ENCODE peak calls at places on chromosomes 7 and 10, in eight cellular contexts. X, U, Y, W, R, B, L and J are unnamed samples.
A peak's percentile ranks its signal among the peaks of the same experiment; 100 is the strongest.

GRCh38 chr7:112433289-112433688 is 17.0 kb upstream of the IFRD1 start:
- DNase-seq in B (no peak), Y (no peak), U (no peak), L (no peak), R (no peak), X (no peak), W (no peak), J (no peak)

GRCh38 chr7:31095286-31096197 is 43.4 kb downstream of the ADCYAP1R1 start:
- DNase-seq in L (no peak), B (peak; percentile 54), R (no peak), W (no peak), Y (peak; percentile 11), U (no peak), X (no peak), J (no peak)

GRCh38 chr7:11831727-11832495 is at the start of gene THSD7A:
- DNase-seq in X (peak; percentile 7), U (no peak), R (no peak), Y (peak; percentile 54), B (peak; percentile 84), W (no peak), L (peak; percentile 81), J (peak; percentile 20)

GRCh38 chr7:156156734-156157408 is 344.6 kb upstream of the SHH start:
- DNase-seq in X (peak; percentile 20), Y (peak; percentile 72), U (peak; percentile 59), L (no peak), W (no peak), R (no peak), B (no peak), J (peak; percentile 34)

GRCh38 chr10:77420942-77421523 is 216.6 kb downstream of the KCNMA1 start:
- DNase-seq in B (no peak), R (no peak), W (no peak), X (no peak), L (no peak), U (no peak), Y (no peak), J (no peak)

GRCh38 chr7:131103997-131104396 is 223.7 kb upstream of the MKLN1 start:
- DNase-seq in L (no peak), X (no peak), B (no peak), W (no peak), Y (no peak), U (no peak), R (no peak), J (no peak)

GRCh38 chr7:151025924-151026671 is 1.8 kb upstream of the ATG9B start:
- DNase-seq in X (no peak), U (no peak), L (no peak), B (no peak), Y (no peak), R (no peak), W (no peak), J (no peak)

GRCh38 chr7:11843113-11843765 is 11.2 kb upstream of the THSD7A start:
- DNase-seq in L (no peak), X (no peak), W (no peak), B (no peak), U (no peak), Y (no peak), R (no peak), J (no peak)

GRCh38 chr10:110354322-110354766 is 49.6 kb upstream of the SMNDC1 start:
- DNase-seq in Y (peak; percentile 86), X (peak; percentile 41), U (peak; percentile 54), R (peak; percentile 53), L (peak; percentile 86), W (peak; percentile 58), B (peak; percentile 93), J (peak; percentile 91)

GRCh38 chr10:110355922-110356627 is 51.4 kb upstream of the SMNDC1 start:
- DNase-seq in W (no peak), B (no peak), L (no peak), R (no peak), Y (no peak), U (no peak), X (no peak), J (peak; percentile 34)

GRCh38 chr10:110352930-110353243 is 48.2 kb upstream of the SMNDC1 start:
- DNase-seq in X (no peak), L (no peak), Y (no peak), U (no peak), B (no peak), W (no peak), R (no peak), J (no peak)

GRCh38 chr10:110355181-110355831 is 50.6 kb upstream of the SMNDC1 start:
- DNase-seq in W (peak; percentile 58), Y (no peak), L (no peak), U (no peak), X (no peak), R (no peak), B (peak; percentile 83), J (peak; percentile 33)

DNA sequence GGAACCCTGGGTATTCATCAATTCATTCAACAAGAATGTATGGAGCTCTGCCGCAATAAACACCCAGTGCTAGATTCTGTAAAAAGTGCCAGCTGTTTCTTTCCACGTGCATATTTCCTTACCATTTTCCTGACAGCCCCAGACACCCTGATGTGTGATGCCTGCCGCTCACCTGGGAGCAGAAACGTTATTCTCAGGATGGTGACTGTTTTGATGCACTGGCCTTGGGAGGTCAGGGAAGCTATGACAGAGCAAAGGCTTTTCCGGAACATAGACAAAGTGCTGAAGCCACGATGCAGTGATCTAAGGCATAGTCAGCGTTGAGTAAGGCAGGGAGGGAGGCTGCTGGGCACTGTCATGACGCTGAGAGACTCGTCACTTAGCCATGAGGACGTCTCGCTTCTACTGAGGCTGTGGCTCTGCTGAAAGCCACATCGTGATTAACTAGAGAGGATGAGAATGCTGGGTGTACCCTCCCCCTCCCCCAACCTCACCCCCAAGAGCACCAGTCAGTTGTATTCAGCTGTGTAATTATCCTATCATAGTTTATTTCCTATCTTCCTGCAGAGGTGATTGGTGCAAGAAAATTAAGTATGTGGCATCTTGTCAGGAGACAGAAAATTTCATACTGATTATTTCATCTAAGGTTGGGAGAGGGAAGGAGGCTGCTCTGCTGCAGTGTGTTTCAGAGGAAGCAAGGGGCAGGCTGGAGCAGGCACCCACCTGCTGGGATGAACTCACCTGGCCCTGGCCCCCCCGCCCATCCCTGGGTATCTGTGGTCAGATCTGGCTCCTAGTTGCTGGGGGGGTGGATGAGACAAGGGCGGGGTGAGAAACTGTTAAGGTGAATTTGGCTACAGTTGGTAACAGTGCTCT is 48.8 kb upstream of the SMNDC1 start:
- DNase-seq in B (no peak), R (no peak), Y (no peak), X (no peak), U (peak; percentile 12), W (no peak), L (peak; percentile 66), J (peak; percentile 28)
- TF ChIP-seq POLR2AphosphoS5 in B (peak; percentile 17), R (no peak), Y (no peak), X (no peak), U (no peak), W (no peak), L (peak; percentile 51), J (no peak)

DNA sequence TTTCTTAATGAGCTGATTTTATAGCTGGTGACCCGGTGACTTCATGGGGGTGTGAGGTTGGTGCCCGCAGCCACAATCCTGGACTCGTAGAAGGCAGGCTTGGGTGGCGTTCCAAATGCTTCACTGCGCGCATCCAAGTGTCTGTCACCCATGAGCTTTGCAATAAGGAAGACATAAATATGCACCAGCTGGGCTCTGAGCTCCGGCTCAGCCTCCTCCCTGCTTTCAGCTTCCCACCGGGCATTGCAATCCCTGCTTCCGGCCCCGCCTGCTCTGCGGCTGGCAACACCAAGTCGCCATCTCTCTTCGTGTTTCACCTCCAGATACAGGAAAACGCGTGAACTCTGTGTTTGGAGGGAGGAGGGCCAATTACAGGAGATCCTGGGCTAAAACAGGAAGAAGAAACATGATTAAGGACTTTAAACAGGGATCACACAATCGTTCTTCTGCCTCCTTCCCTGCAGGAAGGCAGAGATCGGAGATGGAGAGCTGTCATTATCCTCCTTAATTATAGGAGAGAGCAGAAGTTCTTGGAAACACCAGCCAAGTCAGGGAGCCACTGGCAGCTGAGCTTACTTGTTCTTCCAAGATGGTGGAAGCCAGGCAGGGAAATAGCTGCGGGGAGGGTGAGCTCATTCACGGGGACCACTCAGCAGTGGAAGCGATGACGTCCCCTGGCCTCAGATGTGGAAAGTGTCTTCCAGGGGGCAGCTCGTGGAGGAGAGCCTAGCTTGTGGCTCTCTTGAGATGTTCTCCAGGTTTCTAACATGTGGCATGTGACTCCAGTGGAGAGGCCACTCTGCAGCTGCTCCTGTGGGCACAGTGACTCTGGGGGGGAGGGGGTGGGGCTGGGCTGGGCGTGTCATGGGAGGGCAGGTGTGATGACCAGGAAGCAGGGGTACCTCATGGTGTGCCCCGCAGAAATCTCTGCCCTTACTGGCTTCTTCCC is 134.9 kb downstream of the CAMK1D start:
- DNase-seq in L (no peak), R (no peak), W (no peak), Y (no peak), X (no peak), B (peak; percentile 63), U (no peak), J (no peak)
- H3K4me3 ChIP-seq in L (no peak overlapping the region), R (no peak overlapping the region), W (no peak overlapping the region), Y (no peak overlapping the region), X (no peak overlapping the region), B (no peak overlapping the region), U (no peak overlapping the region), J (no peak overlapping the region)

GRCh38 chr7:28410628-28411578 is 1.4 kb upstream of the CREB5 start:
- DNase-seq in W (no peak), Y (no peak), L (peak; percentile 76), R (no peak), X (no peak), B (no peak), U (peak; percentile 22), J (peak; percentile 23)

GRCh38 chr7:28408974-28409715 is 3.2 kb upstream of the CREB5 start:
- DNase-seq in R (peak; percentile 80), L (peak; percentile 93), X (peak; percentile 78), U (peak; percentile 88), Y (peak; percentile 78), B (peak; percentile 84), W (no peak), J (peak; percentile 83)

GRCh38 chr7:28411876-28412662 is at the start of gene CREB5:
- DNase-seq in W (no peak), B (no peak), X (no peak), U (no peak), L (no peak), R (no peak), Y (no peak), J (no peak)

GRCh38 chr7:28408105-28408973 is 4.0 kb upstream of the CREB5 start:
- DNase-seq in R (no peak), W (no peak), X (no peak), U (no peak), B (no peak), Y (no peak), L (no peak), J (peak; percentile 14)

DNA sequence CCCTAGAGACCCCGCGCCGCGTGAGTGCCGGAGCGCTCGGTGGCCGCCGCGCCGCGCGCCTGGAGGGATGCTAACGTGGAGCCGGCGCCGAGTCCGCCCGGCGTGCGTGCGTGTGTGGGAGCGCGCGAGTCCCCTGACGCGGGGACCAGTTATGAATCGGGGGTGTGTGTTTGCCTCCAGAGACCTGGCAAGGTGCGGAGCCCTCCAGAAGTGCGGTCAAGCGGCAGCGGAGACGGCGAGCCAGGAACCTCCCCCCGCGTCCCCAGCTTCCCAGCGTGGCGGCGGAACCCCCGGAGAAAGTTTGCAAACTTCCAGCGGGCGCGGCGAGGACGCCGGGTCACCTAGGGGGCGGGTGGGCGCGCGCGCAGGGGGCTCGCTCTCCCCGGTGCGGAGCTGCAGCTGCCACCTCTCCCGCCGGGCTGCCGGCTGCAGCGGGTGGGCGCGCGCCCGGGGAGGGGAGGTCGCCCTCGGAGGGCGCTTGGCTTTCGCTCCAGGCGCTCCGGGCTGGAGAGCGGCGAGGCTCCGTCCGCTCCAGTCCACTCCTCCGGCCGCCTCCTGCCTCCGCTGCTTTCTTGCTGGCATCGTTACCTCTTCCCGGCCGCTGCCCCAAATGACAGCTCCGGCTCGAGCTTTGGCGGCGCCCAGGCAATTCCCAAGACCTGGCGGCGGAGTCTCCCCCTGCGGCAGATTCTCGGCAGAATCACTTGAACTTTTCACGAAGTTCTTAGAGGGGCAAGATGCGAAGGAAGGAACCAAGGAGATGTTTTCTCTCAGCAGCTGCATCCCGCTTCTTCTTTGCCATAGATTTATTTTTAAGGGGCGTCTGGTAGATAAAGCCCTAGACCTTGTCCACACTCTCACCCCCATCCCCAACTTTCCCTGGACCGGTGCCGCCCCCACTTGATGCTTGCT is 2.3 kb upstream of the CREB5 start:
- DNase-seq in W (no peak), X (no peak), U (no peak), L (peak; percentile 29), Y (peak; percentile 27), R (peak; percentile 19), B (peak; percentile 76), J (peak; percentile 18)
- TF ChIP-seq POLR2A in W (no peak), X (no peak), U (no peak), L (no peak), Y (no peak), R (no peak), B (no peak), J (no peak)

DNA sequence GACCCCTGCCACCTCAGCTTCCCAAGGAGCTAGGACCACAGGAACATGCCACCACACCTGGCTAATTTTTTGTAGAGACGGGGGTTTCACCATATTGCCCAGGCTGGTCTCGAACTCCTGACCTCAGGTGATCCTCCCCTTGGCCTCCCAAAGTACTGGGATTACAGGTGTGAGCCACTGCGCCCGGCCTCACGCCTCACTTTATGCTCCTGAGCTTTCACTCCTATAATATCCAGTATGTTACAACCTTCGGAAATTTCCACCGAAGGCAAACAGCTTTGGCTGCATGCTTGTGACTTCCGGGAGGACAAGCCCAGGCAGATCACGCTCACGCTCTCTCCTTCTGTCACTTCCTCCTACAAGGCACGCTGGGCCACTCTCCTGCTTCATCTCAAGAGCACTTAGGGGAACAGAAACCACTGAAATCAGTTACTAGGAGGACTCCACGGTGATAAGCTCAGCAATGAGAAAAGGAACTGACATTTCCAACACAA is 4.4 kb upstream of the MAD1L1 start:
- DNase-seq in Y (peak; percentile 40), W (peak; percentile 96), B (peak; percentile 90), L (no peak), R (peak; percentile 59), X (no peak), U (no peak), J (peak; percentile 63)
- TF ChIP-seq POLR2AphosphoS5 in Y (no peak), W (peak; percentile 48), B (peak; percentile 87), L (no peak), R (peak; percentile 68), X (no peak), U (no peak), J (peak; percentile 11)